ENCODE peak calls at places on chromosomes 5 and 9, in seven cellular contexts. E is A549, V is tibial nerve, Y is H1, I is sigmoid colon, G is HepG2, O is K562. Q is an unnamed sample.
A peak's percentile ranks its signal among the peaks of the same experiment; 100 is the strongest.

GRCh38 chr9:104386425-104387069 is 117.5 kb upstream of the OR13F1 start:
- DNase-seq in G (peak; percentile 16), E (peak; percentile 23), V (no peak), O (peak; percentile 5), I (no peak), Y (no peak), Q (no peak)

GRCh38 chr5:89282038-89282831 is 399.3 kb upstream of the MEF2C start:
- DNase-seq in I (no peak), E (no peak), Y (no peak), O (no peak), G (no peak), V (no peak), Q (no peak)

GRCh38 chr5:58246521-58246944 is 213.4 kb downstream of the PLK2 start:
- DNase-seq in Y (no peak), V (no peak), O (no peak), G (no peak), E (no peak), I (no peak), Q (no peak)

GRCh38 chr5:58849151-58849550 is 266.3 kb downstream of the RAB3C start:
- DNase-seq in Y (no peak), E (no peak), I (no peak), G (no peak), V (no peak), O (no peak), Q (no peak)

GRCh38 chr5:95728494-95729114 is 2.5 kb upstream of the RHOBTB3 start:
- DNase-seq in V (no peak), O (peak; percentile 94), E (no peak), I (no peak), Y (no peak), G (no peak), Q (no peak)

GRCh38 chr9:88344013-88344412 is 44.2 kb upstream of the SPIN1 start:
- DNase-seq in G (no peak), V (no peak), Y (no peak), O (no peak), E (no peak), I (no peak), Q (no peak)

GRCh38 chr9:31153250-31153840 is 1231.1 kb upstream of the ACO1 start:
- DNase-seq in Y (no peak), V (no peak), G (no peak), E (no peak), I (no peak), O (no peak), Q (no peak)

GRCh38 chr5:32500206-32500605 is 55.7 kb upstream of the ZFR start:
- DNase-seq in E (no peak), V (no peak), I (no peak), G (no peak), Y (peak; percentile 61), O (no peak), Q (no peak)

GRCh38 chr5:14945450-14945849 is 73.9 kb upstream of the ANKH start:
- DNase-seq in O (no peak), G (no peak), E (no peak), Y (no peak), V (no peak), I (no peak), Q (no peak)

GRCh38 chr5:14953075-14953474 is 81.5 kb upstream of the ANKH start:
- DNase-seq in I (no peak), Y (no peak), V (no peak), E (no peak), O (no peak), G (no peak), Q (no peak)

GRCh38 chr5:14945021-14945420 is 73.4 kb upstream of the ANKH start:
- DNase-seq in E (no peak), O (no peak), V (no peak), I (no peak), Y (no peak), G (no peak), Q (no peak)

GRCh38 chr5:14946813-14947640 is 75.4 kb upstream of the ANKH start:
- DNase-seq in I (no peak), G (peak; percentile 41), Y (no peak), V (no peak), O (peak; percentile 30), E (peak; percentile 18), Q (peak; percentile 21)

DNA sequence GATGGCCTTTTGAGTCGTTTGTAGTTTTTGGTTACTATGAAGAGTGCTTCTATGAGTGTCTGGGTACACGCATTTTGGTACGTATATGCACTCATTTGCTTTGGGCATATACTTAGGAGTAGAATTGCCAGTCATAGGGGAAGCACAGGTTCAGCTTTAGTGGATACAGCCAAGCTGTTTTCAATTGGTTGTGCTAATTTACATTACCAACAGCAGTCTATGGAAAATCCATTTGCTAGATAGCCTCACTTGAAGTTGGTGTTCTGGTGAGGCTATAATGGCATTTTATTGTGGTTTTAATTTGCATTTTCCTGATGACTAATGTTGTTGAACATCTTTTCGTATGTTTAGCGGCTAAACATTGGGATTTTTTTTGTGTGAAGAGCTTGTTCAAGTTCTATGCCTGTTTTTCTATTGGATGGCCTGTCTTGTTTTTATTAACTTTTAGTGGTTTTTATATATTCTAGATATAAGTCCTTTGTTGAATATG is 76.8 kb upstream of the ANKH start:
- DNase-seq in G (no peak), Y (no peak), V (no peak), O (no peak), E (no peak), I (no peak), Q (no peak)
- TF ChIP-seq EP300 in G (no peak), Y (no peak), V (no peak), O (no peak), E (no peak), I (no peak), Q (no peak)

GRCh38 chr5:136032564-136032963 is 3.8 kb downstream of the TGFBI start:
- DNase-seq in E (no peak), O (no peak), V (peak; percentile 72), Y (no peak), G (peak; percentile 64), I (peak; percentile 66), Q (no peak)

GRCh38 chr5:136030252-136030651 is 1.5 kb downstream of the TGFBI start:
- DNase-seq in O (no peak), V (no peak), Y (no peak), I (peak; percentile 32), E (no peak), G (no peak), Q (no peak)

GRCh38 chr5:136028782-136029742 is at the start of gene TGFBI:
- DNase-seq in G (peak; percentile 61), O (peak; percentile 6), V (peak; percentile 50), Y (peak; percentile 79), E (peak; percentile 83), I (peak; percentile 88), Q (peak; percentile 69)

GRCh38 chr5:136031713-136032112 is 2.9 kb downstream of the TGFBI start:
- DNase-seq in G (no peak), I (peak; percentile 40), O (no peak), V (no peak), Y (no peak), E (no peak), Q (no peak)

DNA sequence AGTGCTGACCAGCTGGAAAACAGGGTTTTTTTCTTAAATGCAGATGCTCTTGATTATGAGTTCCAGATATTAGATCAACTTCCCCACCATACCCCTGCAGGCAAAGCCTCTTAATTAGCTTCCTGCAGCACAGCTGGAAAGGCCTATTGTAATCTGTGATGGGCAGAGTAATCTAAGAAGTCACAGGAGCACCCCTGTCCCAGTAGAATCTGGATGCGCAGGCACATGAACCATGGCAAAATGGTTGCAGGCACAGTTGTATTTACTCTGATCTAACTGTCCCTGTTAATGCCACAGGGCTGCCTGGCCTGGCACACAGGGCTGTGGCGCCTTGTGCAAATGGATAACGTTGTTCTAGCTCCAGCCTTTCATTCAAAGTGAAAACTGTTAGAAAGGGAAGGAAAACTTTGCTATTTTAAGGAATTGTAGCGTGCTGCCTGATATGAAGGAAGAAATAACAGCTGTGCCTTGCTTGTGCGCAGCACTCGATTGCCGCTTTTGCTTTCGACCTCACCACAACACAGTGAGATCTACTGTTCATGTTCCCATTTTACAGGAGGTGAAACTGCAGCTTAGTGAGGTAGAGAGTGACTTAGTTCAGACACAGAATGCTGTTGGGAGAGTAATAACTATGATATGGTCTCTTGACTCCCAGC is 2.3 kb downstream of the TGFBI start:
- DNase-seq in V (no peak), G (no peak), I (peak; percentile 55), Y (no peak), O (no peak), E (no peak), Q (no peak)
- H3K4me3 ChIP-seq in V (no peak overlapping the region), G (peak overlapping the region; percentile 85), I (no peak overlapping the region), Y (no peak overlapping the region), O (no peak overlapping the region), E (peak overlapping the region; percentile 97), Q (peak overlapping the region; percentile 56)

GRCh38 chr9:121283856-121284732 is 16.1 kb downstream of the GSN start:
- DNase-seq in E (no peak), I (no peak), G (no peak), O (peak; percentile 45), Y (no peak), V (no peak), Q (no peak)

GRCh38 chr9:121281614-121282291 is 13.8 kb downstream of the GSN start:
- DNase-seq in V (peak; percentile 64), O (peak; percentile 73), G (peak; percentile 85), Y (no peak), E (peak; percentile 71), I (peak; percentile 94), Q (peak; percentile 94)

GRCh38 chr9:121283072-121283398 is 15.1 kb downstream of the GSN start:
- DNase-seq in V (no peak), I (no peak), E (no peak), O (no peak), G (no peak), Y (no peak), Q (no peak)

GRCh38 chr9:121280715-121281613 is 13.0 kb downstream of the GSN start:
- DNase-seq in O (no peak), G (peak; percentile 80), V (no peak), Y (no peak), E (no peak), I (no peak), Q (no peak)

DNA sequence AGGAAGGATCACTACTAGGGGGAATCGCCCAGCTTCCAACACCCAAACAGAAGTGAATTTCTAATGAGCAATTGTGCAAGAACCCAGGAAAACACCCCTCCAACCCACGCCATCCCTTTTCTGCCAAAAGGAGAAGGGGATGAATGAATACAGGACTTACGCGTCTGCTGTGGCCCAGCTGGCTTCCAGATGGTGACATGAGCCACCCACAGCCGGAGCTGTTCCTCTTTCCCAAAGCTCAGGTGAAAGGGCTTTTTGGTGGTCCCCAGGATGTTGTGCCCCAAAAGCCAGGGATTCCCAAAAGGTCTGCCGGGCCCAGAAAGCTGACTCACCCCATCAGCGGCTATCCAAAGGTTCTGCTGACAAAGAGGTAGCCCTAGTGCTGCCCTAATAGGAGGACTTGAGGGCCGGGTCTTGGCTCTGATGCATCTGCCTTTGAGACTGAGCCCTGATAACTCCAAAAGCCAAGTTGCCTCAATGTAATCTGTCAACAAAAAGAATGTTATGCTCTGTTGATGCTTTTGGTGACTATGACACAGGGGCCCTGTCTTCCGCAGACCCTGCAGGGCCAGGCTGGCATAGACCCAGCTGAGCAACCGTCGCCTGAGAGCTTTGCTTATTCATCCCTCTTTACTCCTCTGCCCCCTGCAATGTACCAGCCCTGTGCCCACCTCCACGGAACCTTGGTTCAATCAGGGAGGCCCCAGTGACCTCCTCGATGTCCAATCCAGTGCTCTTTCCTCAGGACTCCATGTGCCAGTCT is 14.5 kb downstream of the GSN start:
- DNase-seq in E (no peak), Y (no peak), G (no peak), O (peak; percentile 37), V (peak; percentile 79), I (peak; percentile 93), Q (peak; percentile 58)
- TF ChIP-seq EP300 in E (no peak), Y (no peak), G (no peak), O (no peak), V (peak; percentile 92), I (no peak), Q (no peak)

DNA sequence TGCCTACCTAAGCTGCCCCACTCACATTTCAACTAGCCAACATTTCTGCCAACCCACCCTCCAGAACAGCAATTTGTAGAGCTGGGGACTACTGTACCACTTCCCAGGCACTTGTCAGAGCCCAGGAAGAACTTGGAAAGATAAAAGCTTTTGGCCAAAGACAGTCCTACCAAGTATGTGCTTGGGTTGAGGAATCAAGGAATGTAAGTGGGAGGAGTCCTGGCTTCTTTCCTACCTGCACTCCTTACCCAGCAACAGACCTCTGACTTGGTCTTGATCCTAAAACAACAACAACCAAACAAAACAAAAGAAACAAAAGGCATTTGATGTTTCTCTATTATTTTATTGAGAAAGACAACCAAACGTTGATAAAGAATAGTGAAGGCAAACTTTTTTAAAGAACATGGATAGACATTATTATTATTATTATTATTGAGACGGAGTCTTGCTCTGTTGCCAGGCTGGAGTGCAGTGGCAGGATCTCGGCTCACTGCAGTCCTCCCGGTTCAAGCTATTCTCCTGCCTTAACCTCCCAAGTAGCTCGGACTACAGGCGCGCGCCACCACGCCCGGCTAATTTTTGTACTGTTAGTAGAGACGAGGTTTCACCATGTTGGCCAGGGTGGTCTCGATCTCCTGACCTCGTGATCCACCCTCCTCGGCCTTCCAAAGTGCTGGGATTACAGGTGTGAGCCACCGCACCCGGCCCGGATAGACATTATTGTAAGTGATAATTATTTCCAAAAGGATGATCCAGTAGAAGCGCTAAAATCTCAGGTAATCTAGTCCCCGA is 33.5 kb downstream of the ANXA2R start:
- DNase-seq in I (no peak), V (no peak), O (no peak), Y (no peak), E (no peak), G (no peak), Q (no peak)
- H3K4me3 ChIP-seq in I (peak overlapping the region; percentile 40), V (peak overlapping the region; percentile 41), O (no peak overlapping the region), Y (peak overlapping the region; percentile 69), E (no peak overlapping the region), G (no peak overlapping the region), Q (peak overlapping the region; percentile 44)